ENCODE peak calls at places on chromosome 15, in ten cellular contexts. One of them, this sample, is unnamed.

GRCh38 chr15:36392666-36393266 is 186.7 kb upstream of the CDIN1 start:
- DNase-seq in tibial nerve: no peak
- DNase-seq in right lobe of liver: no peak
- DNase-seq in HepG2: no peak
- DNase-seq in body of pancreas: no peak
- DNase-seq in suprapubic skin: no peak
- DNase-seq in IMR-90: no peak
- DNase-seq in spleen: no peak
- DNase-seq in adrenal gland: no peak
- DNase-seq in heart left ventricle: no peak
- DNase-seq in this sample: no peak

GRCh38 chr15:48625126-48625525 is 20.4 kb downstream of the FBN1 start:
- DNase-seq in body of pancreas: no peak
- DNase-seq in suprapubic skin: no peak
- DNase-seq in IMR-90: no peak
- DNase-seq in tibial nerve: no peak
- DNase-seq in HepG2: no peak
- DNase-seq in heart left ventricle: no peak
- DNase-seq in right lobe of liver: no peak
- DNase-seq in spleen: no peak
- DNase-seq in adrenal gland: no peak
- DNase-seq in this sample: no peak

GRCh38 chr15:80234883-80235282 is 17.1 kb downstream of the CTXND1 start:
- DNase-seq in right lobe of liver: no peak
- DNase-seq in suprapubic skin: no peak
- DNase-seq in IMR-90: peak
- DNase-seq in spleen: no peak
- DNase-seq in HepG2: no peak
- DNase-seq in heart left ventricle: no peak
- DNase-seq in tibial nerve: peak
- DNase-seq in body of pancreas: peak
- DNase-seq in adrenal gland: peak
- DNase-seq in this sample: peak

GRCh38 chr15:99717129-99718024 is 15.9 kb downstream of the LYSMD4 start:
- DNase-seq in heart left ventricle: peak
- DNase-seq in spleen: peak
- DNase-seq in tibial nerve: no peak
- DNase-seq in right lobe of liver: no peak
- DNase-seq in IMR-90: no peak
- DNase-seq in suprapubic skin: no peak
- DNase-seq in HepG2: no peak
- DNase-seq in body of pancreas: no peak
- DNase-seq in adrenal gland: no peak
- DNase-seq in this sample: no peak

GRCh38 chr15:74010929-74011540 is 16.5 kb downstream of the PML start:
- DNase-seq in tibial nerve: no peak
- DNase-seq in suprapubic skin: no peak
- DNase-seq in spleen: no peak
- DNase-seq in heart left ventricle: no peak
- DNase-seq in adrenal gland: no peak
- DNase-seq in body of pancreas: no peak
- DNase-seq in IMR-90: no peak
- DNase-seq in right lobe of liver: no peak
- DNase-seq in HepG2: peak
- DNase-seq in this sample: no peak

GRCh38 chr15:79403501-79403900 is 28.6 kb upstream of the MINAR1 start:
- DNase-seq in HepG2: no peak
- DNase-seq in suprapubic skin: no peak
- DNase-seq in body of pancreas: no peak
- DNase-seq in spleen: no peak
- DNase-seq in adrenal gland: no peak
- DNase-seq in tibial nerve: no peak
- DNase-seq in IMR-90: peak
- DNase-seq in heart left ventricle: no peak
- DNase-seq in right lobe of liver: no peak
- DNase-seq in this sample: no peak

GRCh38 chr15:37979597-37979996 is 45.2 kb downstream of the TMCO5A start:
- DNase-seq in HepG2: no peak
- DNase-seq in heart left ventricle: no peak
- DNase-seq in body of pancreas: no peak
- DNase-seq in tibial nerve: no peak
- DNase-seq in right lobe of liver: no peak
- DNase-seq in suprapubic skin: no peak
- DNase-seq in spleen: no peak
- DNase-seq in IMR-90: no peak
- DNase-seq in adrenal gland: no peak
- DNase-seq in this sample: no peak

GRCh38 chr15:77037475-77038209 is 33.3 kb downstream of the TSPAN3 start:
- DNase-seq in body of pancreas: peak
- DNase-seq in tibial nerve: no peak
- DNase-seq in IMR-90: no peak
- DNase-seq in HepG2: no peak
- DNase-seq in adrenal gland: peak
- DNase-seq in suprapubic skin: no peak
- DNase-seq in right lobe of liver: peak
- DNase-seq in heart left ventricle: peak
- DNase-seq in spleen: peak
- DNase-seq in this sample: peak

GRCh38 chr15:70093481-70094309 is 4.0 kb downstream of the TLE3 start:
- DNase-seq in suprapubic skin: no peak
- DNase-seq in tibial nerve: no peak
- DNase-seq in IMR-90: no peak
- DNase-seq in adrenal gland: no peak
- DNase-seq in right lobe of liver: no peak
- DNase-seq in body of pancreas: peak
- DNase-seq in HepG2: no peak
- DNase-seq in heart left ventricle: no peak
- DNase-seq in spleen: peak
- DNase-seq in this sample: no peak

GRCh38 chr15:70093070-70093469 is 4.6 kb downstream of the TLE3 start:
- DNase-seq in HepG2: peak
- DNase-seq in spleen: peak
- DNase-seq in IMR-90: no peak
- DNase-seq in body of pancreas: no peak
- DNase-seq in heart left ventricle: no peak
- DNase-seq in right lobe of liver: no peak
- DNase-seq in suprapubic skin: no peak
- DNase-seq in adrenal gland: no peak
- DNase-seq in tibial nerve: no peak
- DNase-seq in this sample: no peak

GRCh38 chr15:70091649-70092461 is 5.9 kb downstream of the TLE3 start:
- DNase-seq in heart left ventricle: no peak
- DNase-seq in adrenal gland: no peak
- DNase-seq in tibial nerve: no peak
- DNase-seq in HepG2: peak
- DNase-seq in spleen: peak
- DNase-seq in suprapubic skin: no peak
- DNase-seq in IMR-90: no peak
- DNase-seq in right lobe of liver: peak
- DNase-seq in body of pancreas: no peak
- DNase-seq in this sample: peak

GRCh38 chr15:70090436-70091291 is 7.1 kb downstream of the TLE3 start:
- DNase-seq in tibial nerve: no peak
- DNase-seq in spleen: no peak
- DNase-seq in IMR-90: no peak
- DNase-seq in body of pancreas: no peak
- DNase-seq in heart left ventricle: no peak
- DNase-seq in HepG2: no peak
- DNase-seq in right lobe of liver: no peak
- DNase-seq in adrenal gland: no peak
- DNase-seq in suprapubic skin: no peak
- DNase-seq in this sample: peak

GRCh38 chr15:70092462-70092850 is 5.3 kb downstream of the TLE3 start:
- DNase-seq in tibial nerve: no peak
- DNase-seq in suprapubic skin: no peak
- DNase-seq in right lobe of liver: no peak
- DNase-seq in body of pancreas: no peak
- DNase-seq in heart left ventricle: no peak
- DNase-seq in spleen: no peak
- DNase-seq in adrenal gland: no peak
- DNase-seq in IMR-90: peak
- DNase-seq in HepG2: no peak
- DNase-seq in this sample: no peak
- H3K4me3 ChIP-seq in tibial nerve: no peak
- H3K4me3 ChIP-seq in suprapubic skin: peak
- H3K4me3 ChIP-seq in right lobe of liver: no peak
- H3K4me3 ChIP-seq in body of pancreas: no peak
- H3K4me3 ChIP-seq in heart left ventricle: no peak
- H3K4me3 ChIP-seq in spleen: no peak
- H3K4me3 ChIP-seq in adrenal gland: no peak
- H3K4me3 ChIP-seq in IMR-90: no peak
- H3K4me3 ChIP-seq in HepG2: no peak
- H3K4me3 ChIP-seq in this sample: no peak

GRCh38 chr15:85379403-85380131 is 836 bp upstream of the AKAP13 start:
- DNase-seq in adrenal gland: no peak
- DNase-seq in right lobe of liver: no peak
- DNase-seq in suprapubic skin: no peak
- DNase-seq in IMR-90: no peak
- DNase-seq in HepG2: no peak
- DNase-seq in spleen: no peak
- DNase-seq in heart left ventricle: no peak
- DNase-seq in tibial nerve: peak
- DNase-seq in body of pancreas: peak
- DNase-seq in this sample: peak

GRCh38 chr15:85382942-85383341 is 2.5 kb downstream of the AKAP13 start:
- DNase-seq in body of pancreas: no peak
- DNase-seq in HepG2: no peak
- DNase-seq in suprapubic skin: no peak
- DNase-seq in heart left ventricle: no peak
- DNase-seq in adrenal gland: no peak
- DNase-seq in right lobe of liver: no peak
- DNase-seq in IMR-90: no peak
- DNase-seq in spleen: no peak
- DNase-seq in tibial nerve: no peak
- DNase-seq in this sample: no peak

GRCh38 chr15:85381850-85382751 is 1.7 kb downstream of the AKAP13 start:
- DNase-seq in suprapubic skin: no peak
- DNase-seq in IMR-90: no peak
- DNase-seq in right lobe of liver: no peak
- DNase-seq in heart left ventricle: no peak
- DNase-seq in HepG2: no peak
- DNase-seq in tibial nerve: no peak
- DNase-seq in spleen: no peak
- DNase-seq in body of pancreas: no peak
- DNase-seq in adrenal gland: no peak
- DNase-seq in this sample: no peak

GRCh38 chr15:85380217-85380859 is at the start of gene AKAP13:
- DNase-seq in suprapubic skin: peak
- DNase-seq in adrenal gland: peak
- DNase-seq in body of pancreas: peak
- DNase-seq in spleen: peak
- DNase-seq in HepG2: peak
- DNase-seq in IMR-90: peak
- DNase-seq in right lobe of liver: peak
- DNase-seq in tibial nerve: peak
- DNase-seq in heart left ventricle: peak
- DNase-seq in this sample: peak

DNA sequence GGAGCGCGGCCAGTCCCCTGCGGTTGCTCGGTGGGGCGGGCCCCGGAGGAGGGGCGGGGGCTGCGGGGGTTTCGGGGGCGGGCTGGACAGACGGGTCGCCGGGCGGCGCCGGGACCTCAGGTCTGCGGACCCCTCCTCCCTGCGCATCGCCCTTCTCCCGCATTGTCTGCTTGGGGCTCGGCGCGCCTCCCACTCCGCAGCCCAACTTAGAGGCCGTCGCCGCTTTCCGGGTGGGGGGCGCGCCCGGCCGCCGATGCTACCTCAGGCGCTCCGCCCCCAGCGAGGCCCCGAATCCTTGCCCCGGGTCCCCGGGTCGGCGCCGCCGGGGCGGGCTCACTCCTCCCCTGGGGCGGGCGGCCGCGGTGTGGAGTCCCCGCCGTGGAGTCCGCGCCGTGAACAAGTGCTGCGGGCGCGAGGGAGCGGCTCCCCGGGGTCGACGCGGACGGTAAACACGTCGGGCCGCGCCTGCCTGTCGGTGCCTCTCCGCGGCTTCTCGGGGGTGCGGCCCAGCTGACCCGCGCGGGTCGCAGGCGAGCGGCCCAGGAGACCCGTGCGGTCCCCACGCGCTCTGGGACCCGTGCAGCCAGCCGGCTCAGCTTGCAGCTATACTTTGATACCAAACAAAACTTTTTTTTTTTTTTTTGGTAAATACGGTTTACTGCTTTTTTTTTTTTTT is 595 bp downstream of the AKAP13 start:
- DNase-seq in spleen: peak
- DNase-seq in IMR-90: no peak
- DNase-seq in suprapubic skin: no peak
- DNase-seq in HepG2: no peak
- DNase-seq in tibial nerve: peak
- DNase-seq in heart left ventricle: no peak
- DNase-seq in adrenal gland: peak
- DNase-seq in right lobe of liver: peak
- DNase-seq in body of pancreas: peak
- DNase-seq in this sample: peak
- TF ChIP-seq POLR2A in spleen: no peak
- TF ChIP-seq POLR2A in IMR-90: no peak
- TF ChIP-seq POLR2A in suprapubic skin: no peak
- TF ChIP-seq POLR2A in HepG2: no peak
- TF ChIP-seq POLR2A in tibial nerve: no peak
- TF ChIP-seq POLR2A in heart left ventricle: no peak
- TF ChIP-seq POLR2A in adrenal gland: no peak
- TF ChIP-seq POLR2A in right lobe of liver: peak
- TF ChIP-seq POLR2A in body of pancreas: no peak
- TF ChIP-seq POLR2A in this sample: peak

DNA sequence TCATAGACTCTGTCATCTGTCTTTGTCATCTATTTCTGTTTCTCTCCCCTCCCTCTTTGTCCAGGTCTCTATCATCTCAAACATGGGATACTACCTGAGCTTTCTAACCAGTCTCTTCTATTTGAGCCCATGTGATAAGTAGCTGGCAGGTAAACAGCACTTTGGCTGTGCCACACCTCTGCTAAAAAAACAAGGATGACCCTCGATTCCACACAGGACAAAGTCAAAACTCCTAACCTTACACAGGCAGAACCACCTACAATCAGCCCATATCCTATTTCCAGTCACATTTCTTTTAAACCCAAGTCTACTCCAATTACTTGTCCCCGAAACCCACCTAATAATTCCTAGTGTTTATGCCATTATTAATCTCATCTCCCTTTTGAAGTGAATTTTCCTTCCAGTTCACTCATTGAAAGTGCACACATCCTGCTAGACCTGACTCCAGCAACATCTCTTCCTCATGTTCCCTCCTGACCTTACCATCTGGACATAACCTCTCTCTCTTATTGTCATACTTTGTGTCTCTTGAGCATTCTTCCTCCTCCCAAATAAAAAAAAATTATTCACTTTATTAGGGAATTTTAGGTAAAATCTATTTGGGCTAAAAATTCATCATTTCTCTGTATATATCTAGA is 256.1 kb upstream of the ONECUT1 start:
- DNase-seq in body of pancreas: no peak
- DNase-seq in heart left ventricle: no peak
- DNase-seq in tibial nerve: no peak
- DNase-seq in adrenal gland: no peak
- DNase-seq in suprapubic skin: no peak
- DNase-seq in right lobe of liver: no peak
- DNase-seq in IMR-90: no peak
- DNase-seq in HepG2: no peak
- DNase-seq in spleen: no peak
- DNase-seq in this sample: no peak
- H3K27ac ChIP-seq in body of pancreas: no peak
- H3K27ac ChIP-seq in heart left ventricle: no peak
- H3K27ac ChIP-seq in tibial nerve: no peak
- H3K27ac ChIP-seq in adrenal gland: no peak
- H3K27ac ChIP-seq in suprapubic skin: no peak
- H3K27ac ChIP-seq in right lobe of liver: no peak
- H3K27ac ChIP-seq in IMR-90: no peak
- H3K27ac ChIP-seq in HepG2: no peak
- H3K27ac ChIP-seq in spleen: no peak
- H3K27ac ChIP-seq in this sample: no peak

DNA sequence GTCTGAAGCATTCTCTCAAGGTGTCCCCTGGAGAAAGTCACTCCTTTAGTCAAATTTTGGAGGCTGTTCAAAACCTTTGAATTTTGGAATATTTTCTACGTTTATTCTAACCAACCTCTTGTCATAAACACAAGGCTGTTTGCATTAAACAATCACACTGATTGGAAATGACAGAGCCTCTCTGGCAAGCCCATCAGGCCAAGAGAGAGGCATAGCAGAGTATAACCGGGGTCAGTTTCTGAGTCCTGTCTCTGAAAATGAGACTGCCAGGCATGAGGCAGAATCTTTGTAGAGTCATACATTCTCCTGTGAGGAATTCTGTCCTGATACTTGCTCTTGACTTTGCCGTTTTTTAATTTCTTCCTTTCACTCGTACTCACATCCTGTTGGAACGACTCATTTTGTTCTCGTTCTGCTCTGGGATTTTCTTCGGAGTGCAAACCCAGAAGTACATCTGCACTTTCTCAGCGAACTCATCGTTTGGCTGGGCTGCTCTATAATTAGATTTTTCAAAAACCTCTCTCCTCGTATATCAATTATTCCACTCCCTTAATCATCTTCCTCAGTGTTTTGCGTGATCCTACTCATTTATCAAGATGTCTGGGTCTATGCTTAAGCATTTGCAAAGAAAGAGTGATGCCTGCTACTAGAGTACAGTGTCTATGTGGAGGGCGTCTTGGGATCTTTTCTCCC is 114.2 kb downstream of the AGBL1 start:
- DNase-seq in IMR-90: no peak
- DNase-seq in heart left ventricle: no peak
- DNase-seq in spleen: no peak
- DNase-seq in HepG2: no peak
- DNase-seq in right lobe of liver: no peak
- DNase-seq in tibial nerve: no peak
- DNase-seq in adrenal gland: no peak
- DNase-seq in suprapubic skin: no peak
- DNase-seq in body of pancreas: no peak
- DNase-seq in this sample: no peak
- H3K4me3 ChIP-seq in IMR-90: no peak
- H3K4me3 ChIP-seq in heart left ventricle: no peak
- H3K4me3 ChIP-seq in spleen: no peak
- H3K4me3 ChIP-seq in HepG2: no peak
- H3K4me3 ChIP-seq in right lobe of liver: no peak
- H3K4me3 ChIP-seq in tibial nerve: no peak
- H3K4me3 ChIP-seq in adrenal gland: no peak
- H3K4me3 ChIP-seq in suprapubic skin: no peak
- H3K4me3 ChIP-seq in body of pancreas: no peak
- H3K4me3 ChIP-seq in this sample: no peak